ENCODE peak calls at places on chromosomes 7 and 10, in five cellular contexts. N, Z, W, J and I are unnamed samples.

GRCh38 chr10:6385683-6386082 is 183.0 kb downstream of the PFKFB3 start:
- DNase-seq in Z (no peak), N (peak), W (peak), J (no peak), I (no peak)

GRCh38 chr10:90591629-90592028 is 266.2 kb downstream of the HTR7 start:
- DNase-seq in W (no peak), Z (no peak), N (no peak), J (no peak), I (no peak)

GRCh38 chr10:61271127-61271780 is 181.9 kb downstream of the TMEM26 start:
- DNase-seq in J (no peak), N (peak), Z (peak), W (peak), I (no peak)

GRCh38 chr10:27158421-27158820 is 3.3 kb downstream of the MASTL start:
- DNase-seq in W (no peak), Z (no peak), N (peak), J (no peak), I (no peak)

GRCh38 chr7:120842131-120842621 is 15.8 kb downstream of the TSPAN12 start:
- DNase-seq in N (no peak), Z (no peak), J (no peak), W (no peak), I (no peak)

GRCh38 chr10:72328045-72328828 is 26.5 kb downstream of the DNAJB12 start:
- DNase-seq in N (peak), W (peak), Z (peak), J (no peak), I (peak)

GRCh38 chr10:49170632-49171325 is 17.4 kb downstream of the TMEM273 start:
- DNase-seq in W (no peak), Z (no peak), J (no peak), N (no peak), I (peak)

GRCh38 chr7:105623906-105624305 is 42.6 kb upstream of the EFCAB10 start:
- DNase-seq in W (no peak), Z (no peak), J (no peak), N (no peak), I (no peak)

GRCh38 chr7:142856565-142857245 is 1.8 kb downstream of the EPHB6 start:
- DNase-seq in N (no peak), Z (no peak), J (no peak), W (no peak), I (no peak)

GRCh38 chr7:69517985-69518731 is 80.1 kb upstream of the AUTS2 start:
- DNase-seq in J (no peak), N (peak), Z (no peak), W (no peak), I (no peak)

GRCh38 chr7:132239422-132239994 is 336.8 kb downstream of the PLXNA4 start:
- DNase-seq in W (no peak), N (no peak), J (no peak), Z (no peak), I (no peak)

GRCh38 chr7:1501487-1502270 is 2.5 kb downstream of the INTS1 start:
- DNase-seq in Z (no peak), N (no peak), J (no peak), W (no peak), I (no peak)

GRCh38 chr7:114183311-114184105 is 231.1 kb upstream of the FOXP2 start:
- DNase-seq in J (no peak), W (peak), Z (no peak), N (no peak), I (no peak)

GRCh38 chr10:113844091-113844490 is 9.8 kb downstream of the DCLRE1A start:
- DNase-seq in N (no peak), Z (no peak), J (no peak), W (no peak), I (no peak)

GRCh38 chr10:111789821-111790220 is 393.7 kb downstream of the GPAM start:
- DNase-seq in J (no peak), W (no peak), N (no peak), Z (no peak), I (no peak)

GRCh38 chr7:373818-374705 is 84.1 kb downstream of the FOXL3 start:
- DNase-seq in N (no peak), J (no peak), W (no peak), Z (no peak), I (no peak)